ENCODE peak calls at places on chromosome 4, in four cellular contexts. X, U, B and E are unnamed samples.

GRCh38 chr4:155891058-155891457 is 12.4 kb upstream of the TDO2 start:
- DNase-seq in U (no peak), X (no peak), B (no peak), E (peak; percentile 4)

GRCh38 chr4:121669163-121669550 is 27.6 kb downstream of the ANXA5 start:
- DNase-seq in B (peak; percentile 55), X (no peak), U (no peak), E (peak; percentile 36)

GRCh38 chr4:121822796-121823504 is 733 bp downstream of the CCNA2 start:
- DNase-seq in U (no peak), X (no peak), B (peak; percentile 31), E (peak; percentile 46)

GRCh38 chr4:13529130-13529919 is 15.0 kb downstream of the NKX3-2 start:
- DNase-seq in B (no peak), U (no peak), X (no peak), E (no peak)

GRCh38 chr4:164501074-164501473 is 252.9 kb upstream of the SMIM31 start:
- DNase-seq in B (no peak), X (no peak), U (no peak), E (no peak)

GRCh38 chr4:124189545-124189944 is 523.0 kb downstream of the ANKRD50 start:
- DNase-seq in U (no peak), B (no peak), X (no peak), E (no peak)

GRCh38 chr4:25050370-25051098 is 19.8 kb upstream of the LGI2 start:
- DNase-seq in U (no peak), X (no peak), B (no peak), E (no peak)

GRCh38 chr4:24024597-24024996 is 134.8 kb upstream of the PPARGC1A start:
- DNase-seq in X (no peak), B (peak; percentile 34), U (no peak), E (no peak)

GRCh38 chr4:68683034-68683433 is 12.6 kb upstream of the UGT2B15 start:
- DNase-seq in X (no peak), U (no peak), B (no peak), E (no peak)

GRCh38 chr4:123446791-123447474 is 50.3 kb downstream of the SPRY1 start:
- DNase-seq in X (no peak), U (no peak), B (no peak), E (no peak)

GRCh38 chr4:8538703-8539567 is 41.3 kb upstream of the GPR78 start:
- DNase-seq in U (no peak), X (no peak), B (peak; percentile 84), E (peak; percentile 92)

GRCh38 chr4:170014359-170015008 is 11.7 kb downstream of the MFAP3L start:
- DNase-seq in X (no peak), B (peak; percentile 17), U (no peak), E (peak; percentile 37)

GRCh38 chr4:186497043-186497442 is 58.3 kb downstream of the MTNR1A start:
- DNase-seq in B (no peak), X (no peak), U (no peak), E (no peak)

GRCh38 chr4:20195071-20195885 is 56.4 kb upstream of the SLIT2 start:
- DNase-seq in B (peak; percentile 64), U (no peak), X (no peak), E (peak; percentile 85)

GRCh38 chr4:116070283-116070682 is 956.9 kb upstream of the NDST4 start:
- DNase-seq in X (no peak), U (no peak), B (no peak), E (peak; percentile 0)

GRCh38 chr4:36399762-36400353 is 118.4 kb downstream of the DTHD1 start:
- DNase-seq in X (peak; percentile 9), U (peak; percentile 5), B (peak; percentile 18), E (no peak)

GRCh38 chr4:13384055-13384454 is 100.1 kb downstream of the RAB28 start:
- DNase-seq in X (no peak), U (no peak), B (no peak), E (no peak)